ENCODE peak calls at places on chromosomes 5 and 9, in eight cellular contexts. N is GM12864, Z is HFF-Myc, R is left ventricle myocardium inferior, A is tibial artery, P is AG04450, F is DND-41, S is dorsolateral prefrontal cortex. U is an unnamed sample.

GRCh38 chr5:9380108-9380507 is 165.8 kb downstream of the SEMA5A start:
- DNase-seq in N (no peak), Z (no peak), R (no peak), A (no peak), P (no peak), F (no peak), S (no peak), U (no peak)

GRCh38 chr9:94619012-94619411 is 20.3 kb downstream of the FBP1 start:
- DNase-seq in N (no peak), Z (no peak), R (no peak), A (no peak), P (no peak), F (no peak), S (no peak), U (no peak)

GRCh38 chr9:6996061-6996854 is 238.5 kb downstream of the KDM4C start:
- DNase-seq in N (no peak), Z (no peak), R (no peak), A (no peak), P (no peak), F (no peak), S (no peak), U (no peak)

GRCh38 chr5:65822696-65823095 is 100.7 kb downstream of the NLN start:
- DNase-seq in N (no peak), Z (no peak), R (no peak), A (no peak), P (no peak), F (no peak), S (no peak), U (no peak)

GRCh38 chr5:75756991-75757390 is 39.8 kb upstream of the POC5 start:
- DNase-seq in N (no peak), Z (no peak), R (no peak), A (no peak), P (no peak), F (no peak), S (no peak), U (no peak)

GRCh38 chr9:112239284-112239683 is 64.2 kb upstream of the SUSD1 start:
- DNase-seq in N (no peak), Z (no peak), R (no peak), A (no peak), P (no peak), F (no peak), S (no peak), U (peak)

GRCh38 chr5:73031839-73032238 is 76.0 kb downstream of the FCHO2 start:
- DNase-seq in N (no peak), Z (peak), R (no peak), A (no peak), P (peak), F (no peak), S (no peak), U (no peak)

GRCh38 chr5:73686912-73687311 is 60.9 kb downstream of the ARHGEF28 start:
- DNase-seq in N (no peak), Z (no peak), R (no peak), A (no peak), P (no peak), F (no peak), S (no peak), U (no peak)

GRCh38 chr9:129252937-129253819 is 75.1 kb upstream of the IER5L start:
- DNase-seq in N (no peak), Z (no peak), R (peak), A (peak), P (no peak), F (no peak), S (peak), U (no peak)

GRCh38 chr5:1477341-1477740 is 32.1 kb upstream of the SLC6A3 start:
- DNase-seq in N (no peak), Z (no peak), R (peak), A (peak), P (no peak), F (no peak), S (peak), U (no peak)

GRCh38 chr5:167489202-167489601 is 802.2 kb upstream of the WWC1 start:
- DNase-seq in N (no peak), Z (no peak), R (no peak), A (no peak), P (no peak), F (no peak), S (no peak), U (no peak)

GRCh38 chr5:1939256-1939655 is 56.5 kb upstream of the IRX4 start:
- DNase-seq in N (no peak), Z (no peak), R (no peak), A (no peak), P (no peak), F (no peak), S (no peak), U (no peak)

GRCh38 chr9:109556786-109557185 is 58.7 kb upstream of the PTPN3 start:
- DNase-seq in N (no peak), Z (no peak), R (no peak), A (no peak), P (no peak), F (no peak), S (no peak), U (no peak)

DNA sequence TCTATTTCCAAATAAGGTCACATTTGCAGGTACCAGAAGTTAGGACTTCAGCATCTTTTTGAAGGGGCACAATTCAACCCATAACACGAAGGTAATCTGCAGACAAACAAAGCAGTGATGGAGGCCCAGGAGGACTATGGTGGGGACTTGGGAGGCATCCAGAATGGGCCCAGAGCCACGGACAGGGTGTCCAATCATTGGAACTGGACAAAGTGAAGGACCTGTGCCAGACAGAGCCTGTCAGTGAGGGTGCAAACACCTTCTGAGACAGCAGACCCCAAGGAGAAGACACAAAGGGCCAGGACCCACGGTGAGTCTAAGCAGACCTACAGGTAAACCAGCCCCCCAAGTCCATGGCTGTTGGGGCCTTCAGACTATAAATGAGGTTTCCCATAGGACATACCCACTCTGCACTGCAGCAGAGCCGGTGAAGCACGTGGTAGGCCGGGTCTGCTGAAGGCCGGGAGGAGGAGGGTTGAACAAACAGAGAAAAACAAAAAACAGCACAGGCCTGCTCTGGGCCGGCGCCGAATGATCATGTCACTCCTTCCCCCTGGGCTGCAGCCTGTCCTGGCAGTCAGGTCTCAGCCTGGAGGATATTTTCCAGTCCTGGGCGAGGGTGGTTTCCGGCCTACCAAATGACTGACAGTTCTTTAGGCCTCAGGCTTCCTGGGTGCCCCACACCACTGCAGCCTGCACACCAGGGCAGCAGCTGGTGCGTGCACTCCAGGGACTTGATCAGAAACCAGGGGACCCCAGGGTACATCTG is 84.4 kb downstream of the COL23A1 start:
- DNase-seq in N (no peak), Z (no peak), R (no peak), A (no peak), P (no peak), F (no peak), S (no peak), U (no peak)
- TF ChIP-seq CTCF in N (no peak), Z (no peak), R (no peak), A (no peak), P (no peak), F (no peak), S (no peak), U (no peak)

DNA sequence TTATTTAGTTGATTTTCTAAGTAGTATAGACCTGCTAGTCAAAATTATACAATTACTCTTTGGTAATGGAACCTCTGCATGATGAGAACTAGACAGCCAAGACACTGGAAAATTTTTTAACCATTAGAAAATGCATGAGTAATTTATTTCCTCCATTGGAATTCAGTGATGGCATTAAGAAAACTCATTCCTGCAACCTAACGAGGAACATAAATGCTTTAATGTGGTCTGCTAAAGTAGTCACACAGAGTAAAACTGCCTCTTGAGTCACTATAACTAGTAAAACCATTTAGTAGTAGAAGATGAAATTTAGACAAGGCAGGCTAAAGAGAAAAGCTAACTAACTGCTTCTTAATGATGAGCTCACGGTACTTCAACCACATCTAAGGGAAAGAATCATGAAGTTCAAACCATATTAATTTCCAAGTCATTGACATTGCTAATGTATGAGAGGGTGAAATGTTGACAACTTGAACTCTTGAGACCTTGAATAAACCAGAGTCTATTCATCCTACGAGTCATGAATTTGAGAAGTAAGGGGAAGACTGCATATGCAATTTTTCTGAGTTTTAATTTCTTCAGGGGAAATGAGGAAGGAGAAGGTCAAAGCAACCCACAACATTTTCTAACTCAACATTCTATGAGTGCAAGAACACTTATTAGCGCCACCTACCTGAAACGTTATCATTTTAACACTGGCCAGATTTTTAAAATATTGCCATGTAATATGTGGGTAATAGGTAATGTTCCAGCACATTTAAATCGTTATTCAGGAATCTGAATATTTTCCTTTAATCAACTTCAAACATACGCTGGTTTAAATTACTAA is 74.4 kb downstream of the GLIS3 start:
- DNase-seq in N (no peak), Z (peak), R (no peak), A (no peak), P (peak), F (no peak), S (no peak), U (peak)
- TF ChIP-seq CTCF in N (peak), Z (peak), R (no peak), A (no peak), P (peak), F (no peak), S (no peak), U (peak)

GRCh38 chr5:95730730-95731570 is at the start of gene RHOBTB3:
- DNase-seq in N (no peak), Z (peak), R (peak), A (peak), P (peak), F (peak), S (peak), U (peak)
- TF ChIP-seq CTCF in N (peak), Z (no peak), R (no peak), A (no peak), P (no peak), F (peak), S (no peak), U (no peak)

DNA sequence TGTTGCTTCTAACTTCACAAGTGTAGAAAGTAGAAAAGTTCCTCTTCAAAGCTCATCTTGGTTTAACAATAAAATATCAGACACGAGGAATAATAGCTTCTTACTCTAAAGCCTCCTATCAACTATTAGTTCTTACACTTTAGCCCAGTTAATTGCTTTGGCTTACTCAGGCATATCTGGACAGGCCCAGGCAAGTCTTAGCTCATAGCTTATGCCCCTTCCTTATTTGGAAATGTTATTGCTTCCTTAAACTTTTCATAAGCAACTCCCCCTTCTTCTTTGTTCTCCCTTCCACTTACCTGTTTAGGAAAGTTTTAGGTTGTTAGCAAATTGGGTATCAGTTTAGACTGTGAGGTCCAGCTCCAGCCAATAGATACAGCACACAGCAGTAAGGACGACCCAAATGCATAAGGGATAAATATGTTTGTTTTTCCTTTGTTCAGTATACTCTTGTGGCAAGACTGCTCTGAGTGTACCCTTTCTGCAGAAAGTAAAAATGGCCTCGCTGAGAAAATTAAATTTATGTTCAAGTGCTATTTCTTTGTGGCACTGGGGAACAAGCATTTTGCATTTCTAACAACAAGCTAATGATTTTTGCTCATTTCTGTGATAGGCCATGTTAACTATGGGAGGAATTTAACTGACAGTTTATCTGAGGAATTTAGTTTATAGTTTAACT is 162.1 kb downstream of the SMC2 start:
- DNase-seq in N (no peak), Z (peak), R (no peak), A (no peak), P (no peak), F (no peak), S (no peak), U (no peak)
- TF ChIP-seq CTCF in N (no peak), Z (no peak), R (no peak), A (no peak), P (no peak), F (no peak), S (no peak), U (no peak)

GRCh38 chr9:90007516-90008430 is 403.0 kb downstream of the GADD45G start:
- DNase-seq in N (no peak), Z (no peak), R (no peak), A (no peak), P (peak), F (no peak), S (no peak), U (peak)

GRCh38 chr9:90003046-90003355 is 398.2 kb downstream of the GADD45G start:
- DNase-seq in N (no peak), Z (no peak), R (peak), A (peak), P (no peak), F (no peak), S (no peak), U (no peak)

GRCh38 chr9:90001756-90002155 is 396.9 kb downstream of the GADD45G start:
- DNase-seq in N (no peak), Z (no peak), R (no peak), A (no peak), P (no peak), F (no peak), S (no peak), U (no peak)

GRCh38 chr9:90002299-90003045 is 397.7 kb downstream of the GADD45G start:
- DNase-seq in N (no peak), Z (no peak), R (no peak), A (no peak), P (no peak), F (no peak), S (no peak), U (no peak)

DNA sequence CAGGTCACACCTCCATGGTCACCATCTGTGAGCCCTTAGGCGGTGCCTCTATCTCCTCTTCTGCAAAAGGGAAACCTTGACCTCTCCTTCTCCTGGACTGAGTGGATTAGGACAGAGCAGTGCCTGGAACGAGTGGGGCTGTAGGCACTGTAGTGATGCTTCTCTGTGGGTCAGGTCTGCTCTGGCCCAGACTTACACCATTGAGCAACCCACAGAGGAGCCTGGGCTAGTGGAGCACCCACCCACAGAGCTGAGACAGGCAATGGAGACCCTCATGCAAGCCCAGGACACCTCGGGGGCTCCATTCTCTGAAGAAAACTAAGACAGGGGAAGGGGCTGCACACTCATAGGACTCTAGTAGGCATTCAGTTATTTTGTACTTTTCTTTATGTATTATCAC is 400.6 kb downstream of the GADD45G start:
- DNase-seq in N (no peak), Z (no peak), R (no peak), A (no peak), P (no peak), F (no peak), S (no peak), U (no peak)
- TF ChIP-seq CTCF in N (no peak), Z (no peak), R (no peak), A (no peak), P (no peak), F (no peak), S (no peak), U (no peak)

GRCh38 chr5:172758077-172758835 is 12.7 kb downstream of the DUSP1 start:
- DNase-seq in N (no peak), Z (no peak), R (no peak), A (peak), P (peak), F (no peak), S (no peak), U (peak)
- TF ChIP-seq CTCF in N (no peak), Z (no peak), R (no peak), A (no peak), P (peak), F (no peak), S (no peak), U (no peak)

GRCh38 chr5:136058972-136059354 is 30.2 kb downstream of the TGFBI start:
- DNase-seq in N (no peak), Z (no peak), R (no peak), A (no peak), P (no peak), F (no peak), S (no peak), U (no peak)

GRCh38 chr5:136056336-136056735 is 27.5 kb downstream of the TGFBI start:
- DNase-seq in N (no peak), Z (no peak), R (no peak), A (no peak), P (no peak), F (no peak), S (no peak), U (no peak)

GRCh38 chr5:136057401-136057951 is 28.7 kb downstream of the TGFBI start:
- DNase-seq in N (no peak), Z (no peak), R (no peak), A (no peak), P (peak), F (no peak), S (no peak), U (no peak)

GRCh38 chr5:136056771-136057335 is 28.1 kb downstream of the TGFBI start:
- DNase-seq in N (no peak), Z (no peak), R (no peak), A (no peak), P (no peak), F (no peak), S (no peak), U (no peak)

DNA sequence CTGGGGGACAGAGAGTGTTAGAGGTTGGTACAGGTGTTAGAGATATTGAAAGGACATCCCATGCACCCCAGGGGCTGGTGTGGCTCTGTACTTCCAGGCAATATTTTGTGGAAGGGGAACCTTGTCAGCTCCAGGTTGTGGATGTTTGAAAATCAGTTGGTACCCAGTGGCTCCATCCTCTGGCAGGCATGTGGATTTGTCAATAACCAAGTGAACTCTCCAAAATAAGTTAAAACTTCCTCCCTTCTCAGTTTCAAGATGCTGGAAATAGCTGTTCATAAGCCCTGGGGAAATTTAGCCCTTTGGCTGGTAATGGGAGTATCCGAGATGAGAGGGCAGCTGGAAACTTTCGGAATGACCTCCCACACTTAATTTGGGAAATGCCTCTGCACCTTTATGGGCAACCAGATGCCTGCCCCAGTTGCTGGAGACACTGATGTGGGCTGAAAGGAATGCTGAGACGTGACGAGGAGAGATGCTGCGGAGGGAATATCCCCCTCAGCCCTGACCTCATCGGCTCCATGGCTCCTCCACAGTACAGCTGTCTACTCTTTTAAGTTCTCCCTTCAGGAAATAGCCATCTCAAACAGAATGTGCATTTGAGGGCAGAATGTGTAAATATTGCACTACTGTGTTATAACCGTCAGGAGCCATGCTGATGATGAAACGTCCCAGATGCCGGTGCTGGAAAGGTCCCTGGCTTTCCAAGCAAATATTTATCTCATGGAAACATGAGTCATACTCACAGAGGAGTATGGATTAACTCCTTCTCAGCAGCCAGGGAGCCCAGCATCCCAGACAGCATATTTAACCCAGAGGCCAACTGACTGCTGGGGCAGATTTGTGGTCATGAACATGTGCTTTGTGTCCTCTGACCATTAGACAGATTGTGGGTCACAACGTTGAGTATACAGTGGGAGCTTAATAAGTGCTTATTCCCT is 29.5 kb downstream of the TGFBI start:
- DNase-seq in N (no peak), Z (peak), R (peak), A (peak), P (peak), F (no peak), S (no peak), U (peak)
- TF ChIP-seq CTCF in N (no peak), Z (peak), R (peak), A (peak), P (peak), F (no peak), S (peak), U (peak)

DNA sequence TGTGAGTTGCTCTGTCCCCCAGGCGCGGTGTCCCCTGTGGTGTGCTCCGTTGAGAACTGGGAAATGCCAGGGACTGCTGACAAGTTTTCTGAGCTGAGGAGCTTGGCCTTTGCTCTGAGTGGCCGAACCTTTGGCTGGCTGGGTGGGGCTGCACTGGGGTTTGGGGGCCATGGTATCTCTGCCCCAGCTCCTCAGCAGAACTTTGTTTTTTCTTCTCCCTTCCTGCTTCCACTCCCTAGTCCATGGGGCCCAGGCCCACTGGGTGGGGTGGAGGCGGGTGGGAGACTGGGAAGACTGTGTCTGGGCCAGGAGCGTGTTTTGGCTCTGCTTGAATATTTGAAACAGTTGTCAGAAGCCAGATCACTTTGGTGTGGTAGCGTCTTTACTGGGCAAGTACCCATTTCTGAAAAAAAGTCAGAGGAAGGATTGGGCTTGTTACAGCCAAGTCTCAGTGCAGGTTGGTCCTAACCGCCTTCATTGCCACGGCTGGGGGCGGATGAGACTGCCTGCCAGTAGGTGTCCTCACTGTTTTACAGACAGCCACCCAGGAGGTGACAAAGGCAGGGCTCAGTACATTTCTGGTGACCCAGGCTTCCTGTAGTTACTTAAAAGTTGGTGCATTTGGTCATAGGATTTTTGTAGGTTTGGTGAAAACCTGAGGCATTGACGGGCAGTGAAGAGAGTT is 92.7 kb downstream of the DAB2IP start:
- DNase-seq in N (no peak), Z (no peak), R (peak), A (peak), P (no peak), F (peak), S (peak), U (peak)
- TF ChIP-seq CTCF in N (peak), Z (peak), R (peak), A (peak), P (peak), F (peak), S (peak), U (peak)